ENCODE peak calls at places on chromosome 10, in six cellular contexts. One of them, this sample, is unnamed. For H3K4me1, the result is how much of the 10 kb centered on the place peaks cover.

GRCh38 chr10:50740351-50740688 is 584 bp downstream of the ASAH2B start:
- DNase-seq in left ventricle myocardium inferior: peak
- DNase-seq in body of pancreas: peak
- DNase-seq in aorta: no peak
- DNase-seq in GM23248: peak
- DNase-seq in lower lobe of right lung: no peak
- DNase-seq in this sample: no peak

GRCh38 chr10:65565246-65565645 is 1360.6 kb upstream of the LRRTM3 start:
- DNase-seq in left ventricle myocardium inferior: no peak
- DNase-seq in body of pancreas: no peak
- DNase-seq in aorta: no peak
- DNase-seq in GM23248: no peak
- DNase-seq in lower lobe of right lung: no peak
- DNase-seq in this sample: no peak

GRCh38 chr10:125003146-125003900 is 61.4 kb downstream of the ZRANB1 start:
- DNase-seq in left ventricle myocardium inferior: no peak
- DNase-seq in body of pancreas: peak
- DNase-seq in aorta: peak
- DNase-seq in GM23248: no peak
- DNase-seq in lower lobe of right lung: peak
- DNase-seq in this sample: peak

GRCh38 chr10:88138319-88138848 is 275.0 kb downstream of the PTEN start:
- DNase-seq in left ventricle myocardium inferior: no peak
- DNase-seq in body of pancreas: no peak
- DNase-seq in aorta: no peak
- DNase-seq in GM23248: no peak
- DNase-seq in lower lobe of right lung: no peak
- DNase-seq in this sample: no peak

GRCh38 chr10:75462865-75463264 is 31.4 kb downstream of the LRMDA start:
- DNase-seq in left ventricle myocardium inferior: no peak
- DNase-seq in body of pancreas: no peak
- DNase-seq in aorta: no peak
- DNase-seq in GM23248: no peak
- DNase-seq in lower lobe of right lung: no peak
- DNase-seq in this sample: no peak

GRCh38 chr10:4333474-4333894 is 492.5 kb upstream of the AKR1E2 start:
- DNase-seq in left ventricle myocardium inferior: no peak
- DNase-seq in body of pancreas: no peak
- DNase-seq in aorta: no peak
- DNase-seq in GM23248: no peak
- DNase-seq in lower lobe of right lung: no peak
- DNase-seq in this sample: no peak

GRCh38 chr10:22476601-22477364 is 131.5 kb downstream of the SPAG6 start:
- DNase-seq in left ventricle myocardium inferior: no peak
- DNase-seq in body of pancreas: no peak
- DNase-seq in aorta: no peak
- DNase-seq in GM23248: no peak
- DNase-seq in lower lobe of right lung: no peak
- DNase-seq in this sample: no peak

GRCh38 chr10:89202033-89202425 is 5.1 kb downstream of the CH25H start:
- DNase-seq in left ventricle myocardium inferior: no peak
- DNase-seq in body of pancreas: no peak
- DNase-seq in aorta: no peak
- DNase-seq in GM23248: no peak
- DNase-seq in lower lobe of right lung: no peak
- DNase-seq in this sample: no peak

GRCh38 chr10:70837660-70838059 is 21.9 kb downstream of the SGPL1 start:
- DNase-seq in left ventricle myocardium inferior: no peak
- DNase-seq in body of pancreas: no peak
- DNase-seq in aorta: no peak
- DNase-seq in GM23248: no peak
- DNase-seq in lower lobe of right lung: no peak
- DNase-seq in this sample: no peak

GRCh38 chr10:90560331-90560730 is 297.5 kb downstream of the HTR7 start:
- DNase-seq in left ventricle myocardium inferior: no peak
- DNase-seq in body of pancreas: no peak
- DNase-seq in aorta: no peak
- DNase-seq in GM23248: no peak
- DNase-seq in lower lobe of right lung: no peak
- DNase-seq in this sample: no peak

GRCh38 chr10:77836299-77836820 is 90.2 kb downstream of the DLG5 start:
- DNase-seq in left ventricle myocardium inferior: peak
- DNase-seq in body of pancreas: no peak
- DNase-seq in aorta: no peak
- DNase-seq in GM23248: peak
- DNase-seq in lower lobe of right lung: peak
- DNase-seq in this sample: no peak

GRCh38 chr10:115092258-115092554 is 959 bp upstream of the ATRNL1 start:
- DNase-seq in left ventricle myocardium inferior: no peak
- DNase-seq in body of pancreas: no peak
- DNase-seq in aorta: no peak
- DNase-seq in GM23248: peak
- DNase-seq in lower lobe of right lung: no peak
- DNase-seq in this sample: no peak

GRCh38 chr10:4981722-4982471 is 18.7 kb downstream of the AKR1C1 start:
- DNase-seq in left ventricle myocardium inferior: no peak
- DNase-seq in body of pancreas: peak
- DNase-seq in aorta: no peak
- DNase-seq in GM23248: peak
- DNase-seq in lower lobe of right lung: peak
- DNase-seq in this sample: no peak

GRCh38 chr10:10320981-10321380 is 696.7 kb upstream of the CELF2 start:
- DNase-seq in left ventricle myocardium inferior: no peak
- DNase-seq in body of pancreas: no peak
- DNase-seq in aorta: no peak
- DNase-seq in GM23248: peak
- DNase-seq in lower lobe of right lung: no peak
- DNase-seq in this sample: no peak

GRCh38 chr10:131851332-131851731 is 49.5 kb upstream of the PPP2R2D start:
- DNase-seq in left ventricle myocardium inferior: no peak
- DNase-seq in body of pancreas: no peak
- DNase-seq in aorta: peak
- DNase-seq in GM23248: peak
- DNase-seq in lower lobe of right lung: no peak
- DNase-seq in this sample: peak

GRCh38 chr10:100683545-100684127 is 61.7 kb upstream of the PAX2 start:
- DNase-seq in left ventricle myocardium inferior: no peak
- DNase-seq in body of pancreas: no peak
- DNase-seq in aorta: no peak
- DNase-seq in GM23248: no peak
- DNase-seq in lower lobe of right lung: no peak
- DNase-seq in this sample: no peak

GRCh38 chr10:78630944-78631838 is 437.6 kb upstream of the ZMIZ1 start:
- DNase-seq in left ventricle myocardium inferior: peak
- DNase-seq in body of pancreas: no peak
- DNase-seq in aorta: no peak
- DNase-seq in GM23248: no peak
- DNase-seq in lower lobe of right lung: no peak
- DNase-seq in this sample: no peak

GRCh38 chr10:123134915-123135414 is 805 bp upstream of the HMX3 start:
- DNase-seq in left ventricle myocardium inferior: no peak
- DNase-seq in body of pancreas: no peak
- DNase-seq in aorta: no peak
- DNase-seq in GM23248: no peak
- DNase-seq in lower lobe of right lung: no peak
- DNase-seq in this sample: no peak

GRCh38 chr10:60820093-60820769 is 42.0 kb downstream of the CDK1 start:
- DNase-seq in left ventricle myocardium inferior: no peak
- DNase-seq in body of pancreas: no peak
- DNase-seq in aorta: no peak
- DNase-seq in GM23248: peak
- DNase-seq in lower lobe of right lung: no peak
- DNase-seq in this sample: no peak

GRCh38 chr10:17140386-17140761 is 10.8 kb upstream of the CUBN start:
- DNase-seq in left ventricle myocardium inferior: no peak
- DNase-seq in body of pancreas: no peak
- DNase-seq in aorta: no peak
- DNase-seq in GM23248: no peak
- DNase-seq in lower lobe of right lung: no peak
- DNase-seq in this sample: no peak

GRCh38 chr10:133325761-133326463 is 10.8 kb downstream of the CALY start:
- DNase-seq in left ventricle myocardium inferior: no peak
- DNase-seq in body of pancreas: no peak
- DNase-seq in aorta: no peak
- DNase-seq in GM23248: peak
- DNase-seq in lower lobe of right lung: peak
- DNase-seq in this sample: no peak

GRCh38 chr10:60444494-60445064 is 54.9 kb upstream of the ANK3 start:
- DNase-seq in left ventricle myocardium inferior: no peak
- DNase-seq in body of pancreas: no peak
- DNase-seq in aorta: no peak
- DNase-seq in GM23248: peak
- DNase-seq in lower lobe of right lung: no peak
- DNase-seq in this sample: no peak

GRCh38 chr10:20984632-20985031 is 87.5 kb upstream of the NEBL start:
- DNase-seq in left ventricle myocardium inferior: no peak
- DNase-seq in body of pancreas: peak
- DNase-seq in aorta: no peak
- DNase-seq in GM23248: no peak
- DNase-seq in lower lobe of right lung: no peak
- DNase-seq in this sample: no peak

GRCh38 chr10:24360286-24361127 is 151.6 kb downstream of the KIAA1217 start:
- DNase-seq in left ventricle myocardium inferior: peak
- DNase-seq in body of pancreas: peak
- DNase-seq in aorta: peak
- DNase-seq in GM23248: peak
- DNase-seq in lower lobe of right lung: peak
- DNase-seq in this sample: no peak

GRCh38 chr10:37246637-37247036 is 121.2 kb downstream of the ANKRD30A start:
- DNase-seq in left ventricle myocardium inferior: no peak
- DNase-seq in body of pancreas: no peak
- DNase-seq in aorta: no peak
- DNase-seq in GM23248: no peak
- DNase-seq in lower lobe of right lung: no peak
- DNase-seq in this sample: no peak

GRCh38 chr10:93083743-93084539 is 10.2 kb downstream of the CYP26A1 start:
- DNase-seq in left ventricle myocardium inferior: no peak
- DNase-seq in body of pancreas: no peak
- DNase-seq in aorta: no peak
- DNase-seq in GM23248: no peak
- DNase-seq in lower lobe of right lung: no peak
- DNase-seq in this sample: no peak

GRCh38 chr10:93081296-93081695 is 7.6 kb downstream of the CYP26A1 start:
- DNase-seq in left ventricle myocardium inferior: no peak
- DNase-seq in body of pancreas: no peak
- DNase-seq in aorta: no peak
- DNase-seq in GM23248: no peak
- DNase-seq in lower lobe of right lung: no peak
- DNase-seq in this sample: no peak

GRCh38 chr10:93079663-93080349 is 6.1 kb downstream of the CYP26A1 start:
- DNase-seq in left ventricle myocardium inferior: no peak
- DNase-seq in body of pancreas: no peak
- DNase-seq in aorta: no peak
- DNase-seq in GM23248: no peak
- DNase-seq in lower lobe of right lung: no peak
- DNase-seq in this sample: no peak

GRCh38 chr10:93080350-93081046 is 6.8 kb downstream of the CYP26A1 start:
- DNase-seq in left ventricle myocardium inferior: peak
- DNase-seq in body of pancreas: peak
- DNase-seq in aorta: no peak
- DNase-seq in GM23248: peak
- DNase-seq in lower lobe of right lung: peak
- DNase-seq in this sample: no peak

GRCh38 chr10:93081834-93082233 is 8.1 kb downstream of the CYP26A1 start:
- DNase-seq in left ventricle myocardium inferior: no peak
- DNase-seq in body of pancreas: no peak
- DNase-seq in aorta: no peak
- DNase-seq in GM23248: no peak
- DNase-seq in lower lobe of right lung: no peak
- DNase-seq in this sample: no peak
- H3K4me1 ChIP-seq in left ventricle myocardium inferior: under half
- H3K4me1 ChIP-seq in body of pancreas: under half
- H3K4me1 ChIP-seq in aorta: under half
- H3K4me1 ChIP-seq in GM23248: under half
- H3K4me1 ChIP-seq in lower lobe of right lung: under half
- H3K4me1 ChIP-seq in this sample: under half

GRCh38 chr10:31288001-31288400 is 31.0 kb upstream of the ZEB1 start:
- DNase-seq in left ventricle myocardium inferior: no peak
- DNase-seq in body of pancreas: no peak
- DNase-seq in aorta: no peak
- DNase-seq in GM23248: no peak
- DNase-seq in lower lobe of right lung: no peak
- DNase-seq in this sample: no peak
- H3K4me3 ChIP-seq in left ventricle myocardium inferior: no peak
- H3K4me3 ChIP-seq in body of pancreas: no peak
- H3K4me3 ChIP-seq in aorta: no peak
- H3K4me3 ChIP-seq in GM23248: no peak
- H3K4me3 ChIP-seq in lower lobe of right lung: no peak
- H3K4me3 ChIP-seq in this sample: no peak

DNA sequence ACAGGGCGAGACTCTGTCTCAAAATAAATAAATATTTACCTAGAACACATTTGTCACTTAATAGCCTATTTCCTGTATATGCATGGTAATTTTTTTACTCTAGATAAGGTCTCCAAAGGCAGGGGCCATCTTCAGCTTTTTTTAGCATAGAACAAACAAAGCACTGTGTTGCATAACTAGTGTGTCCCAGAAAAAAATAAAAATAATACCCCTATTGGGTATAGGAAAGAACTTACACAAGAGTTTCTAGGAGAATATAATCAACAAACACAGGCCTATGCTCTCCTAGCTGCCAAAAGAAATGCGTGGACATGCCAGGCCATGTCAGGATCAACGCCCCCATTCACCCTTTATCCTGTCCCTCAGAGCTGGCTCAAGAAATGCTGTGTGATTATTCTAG is 103.6 kb downstream of the PARD3 start:
- DNase-seq in left ventricle myocardium inferior: no peak
- DNase-seq in body of pancreas: no peak
- DNase-seq in aorta: no peak
- DNase-seq in GM23248: no peak
- DNase-seq in lower lobe of right lung: no peak
- DNase-seq in this sample: no peak
- H3K4me1 ChIP-seq in left ventricle myocardium inferior: half or more
- H3K4me1 ChIP-seq in body of pancreas: under half
- H3K4me1 ChIP-seq in aorta: under half
- H3K4me1 ChIP-seq in GM23248: under half
- H3K4me1 ChIP-seq in lower lobe of right lung: half or more
- H3K4me1 ChIP-seq in this sample: under half

DNA sequence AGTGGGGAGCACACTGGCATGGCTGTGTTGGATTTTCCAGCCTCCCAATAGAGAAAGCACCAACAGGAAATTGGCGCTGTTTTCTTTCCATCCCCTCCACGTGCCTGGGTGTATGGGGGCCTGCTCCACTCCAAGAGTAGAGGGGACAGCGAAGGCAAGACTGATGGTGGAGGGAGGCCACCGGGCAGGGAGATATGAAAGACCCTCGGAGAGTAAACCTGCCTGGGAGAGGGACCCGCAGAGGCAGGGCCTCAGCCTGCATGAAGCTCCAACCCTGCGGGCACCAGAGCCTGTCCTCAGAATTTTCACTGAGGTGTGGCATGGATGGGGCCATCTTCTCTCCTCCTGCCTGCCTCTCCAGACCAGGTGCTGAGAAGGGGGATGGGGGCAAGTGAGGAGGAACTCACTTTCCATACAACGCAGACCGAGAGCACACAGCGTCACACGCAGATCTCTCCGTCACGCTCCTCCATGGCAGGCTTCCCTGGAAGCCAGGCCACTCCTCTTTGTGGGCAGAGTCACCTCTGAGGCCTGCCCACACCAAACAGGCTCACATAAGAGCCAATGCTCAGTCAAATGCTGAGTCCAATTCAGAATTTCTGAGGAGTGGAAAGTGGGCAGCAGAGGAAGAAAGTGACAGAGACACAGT is 18.8 kb downstream of the ANXA11 start:
- DNase-seq in left ventricle myocardium inferior: peak
- DNase-seq in body of pancreas: peak
- DNase-seq in aorta: peak
- DNase-seq in GM23248: peak
- DNase-seq in lower lobe of right lung: peak
- DNase-seq in this sample: no peak
- H3K4me3 ChIP-seq in left ventricle myocardium inferior: peak
- H3K4me3 ChIP-seq in body of pancreas: no peak
- H3K4me3 ChIP-seq in aorta: no peak
- H3K4me3 ChIP-seq in GM23248: no peak
- H3K4me3 ChIP-seq in lower lobe of right lung: no peak
- H3K4me3 ChIP-seq in this sample: no peak

This sample was measured in upper lobe of right lung.